ENCODE peak calls at places on chromosomes 3 and 15, in five cellular contexts. Q is neural progenitor cell, U is HepG2, T is fibroblast of pulmonary artery, V is right lobe of liver. W is an unnamed sample.

GRCh38 chr3:157026091-157026490 is 133.9 kb downstream of the CCNL1 start:
- DNase-seq in U (no peak), V (no peak), Q (no peak), T (no peak), W (no peak)

GRCh38 chr15:59399465-59400102 is 26.9 kb upstream of the MYO1E start:
- DNase-seq in V (no peak), Q (no peak), U (no peak), T (no peak), W (no peak)

GRCh38 chr3:102057781-102058421 is 208.6 kb downstream of the NFKBIZ start:
- DNase-seq in Q (no peak), U (no peak), V (no peak), T (no peak), W (no peak)

GRCh38 chr3:36763850-36764703 is at the start of gene DCLK3:
- DNase-seq in T (no peak), U (no peak), Q (peak; percentile 80), V (no peak), W (no peak)

GRCh38 chr3:151503074-151503473 is 42.2 kb upstream of the IGSF10 start:
- DNase-seq in U (no peak), Q (no peak), T (no peak), V (no peak), W (no peak)

GRCh38 chr15:77575203-77575934 is 57.3 kb downstream of the LINGO1 start:
- DNase-seq in U (no peak), T (no peak), Q (no peak), V (no peak), W (no peak)

GRCh38 chr3:191329654-191330308 is 545 bp downstream of the UTS2B start:
- DNase-seq in V (peak; percentile 64), T (peak; percentile 61), U (peak; percentile 29), Q (peak; percentile 61), W (peak; percentile 65)

GRCh38 chr3:141544697-141545096 is 57.9 kb downstream of the RASA2 start:
- DNase-seq in Q (no peak), V (no peak), T (no peak), U (no peak), W (no peak)

GRCh38 chr3:64427671-64428070 is 202.4 kb upstream of the PRICKLE2 start:
- DNase-seq in U (no peak), Q (no peak), V (no peak), T (no peak), W (no peak)

GRCh38 chr3:138949445-138950005 is 2.5 kb downstream of the FOXL2NB start:
- DNase-seq in Q (peak; percentile 32), U (no peak), V (no peak), T (no peak), W (no peak)

GRCh38 chr15:92006186-92007028 is 152.9 kb downstream of the SLCO3A1 start:
- DNase-seq in V (no peak), Q (no peak), T (no peak), U (no peak), W (no peak)

GRCh38 chr3:151439652-151440125 is 21.2 kb downstream of the IGSF10 start:
- DNase-seq in T (peak; percentile 88), V (no peak), Q (peak; percentile 62), U (peak; percentile 49), W (peak; percentile 89)

GRCh38 chr15:42100021-42100800 is 5.8 kb upstream of the PLA2G4D start:
- DNase-seq in Q (no peak), T (no peak), U (no peak), V (no peak), W (peak; percentile 53)

GRCh38 chr3:115351193-115351592 is 204.1 kb upstream of the ZBTB20 start:
- DNase-seq in V (no peak), U (no peak), Q (no peak), T (no peak), W (no peak)

GRCh38 chr3:64411101-64411500 is 185.8 kb upstream of the PRICKLE2 start:
- DNase-seq in U (no peak), T (no peak), Q (no peak), V (no peak), W (no peak)

GRCh38 chr15:60070838-60071493 is 66.9 kb downstream of the FOXB1 start:
- DNase-seq in Q (no peak), V (no peak), T (peak; percentile 83), U (no peak), W (peak; percentile 74)

GRCh38 chr15:44136991-44137477 is 58.0 kb downstream of the FRMD5 start:
- DNase-seq in Q (peak; percentile 16), V (no peak), U (no peak), T (no peak), W (no peak)

GRCh38 chr3:57726395-57726794 is 29.7 kb upstream of the SLMAP start:
- DNase-seq in U (no peak), Q (no peak), T (no peak), V (no peak), W (no peak)

GRCh38 chr3:99768126-99768525 is 49.5 kb upstream of the CMSS1 start:
- DNase-seq in U (no peak), V (no peak), Q (no peak), T (no peak), W (no peak)

GRCh38 chr3:109819786-109820185 is 482.4 kb upstream of the DPPA4 start:
- DNase-seq in U (no peak), V (no peak), T (no peak), Q (peak; percentile 15), W (no peak)

GRCh38 chr3:13040381-13041074 is 32.7 kb downstream of the IQSEC1 start:
- DNase-seq in V (no peak), Q (peak; percentile 92), U (no peak), T (no peak), W (no peak)

GRCh38 chr15:74428442-74428787 is 5.3 kb downstream of the SEMA7A start:
- DNase-seq in V (no peak), U (no peak), T (no peak), Q (no peak), W (no peak)

GRCh38 chr15:69513986-69514385 is 61.4 kb downstream of the RPLP1 start:
- DNase-seq in T (no peak), V (no peak), U (no peak), Q (no peak), W (no peak)

GRCh38 chr3:61936344-61936937 is 375.1 kb downstream of the PTPRG start:
- DNase-seq in V (peak; percentile 52), T (peak; percentile 42), Q (peak; percentile 55), U (peak; percentile 6), W (peak; percentile 59)

GRCh38 chr3:27483117-27484001 is 825 bp downstream of the SLC4A7 start:
- DNase-seq in T (peak; percentile 79), U (peak; percentile 35), V (peak; percentile 58), Q (peak; percentile 65), W (peak; percentile 85)

GRCh38 chr3:83218383-83219200 is 1457.1 kb upstream of the GBE1 start:
- DNase-seq in V (no peak), U (no peak), T (no peak), Q (no peak), W (no peak)

GRCh38 chr3:8668216-8668615 is 23.6 kb upstream of the SSUH2 start:
- DNase-seq in Q (no peak), T (no peak), U (no peak), V (no peak), W (no peak)

GRCh38 chr15:87680200-87680599 is 576.3 kb downstream of the NTRK3 start:
- DNase-seq in U (no peak), T (no peak), Q (no peak), V (no peak), W (no peak)

GRCh38 chr15:95979286-95979685 is 351.2 kb upstream of the NR2F2 start:
- DNase-seq in Q (no peak), T (no peak), U (no peak), V (no peak), W (no peak)

DNA sequence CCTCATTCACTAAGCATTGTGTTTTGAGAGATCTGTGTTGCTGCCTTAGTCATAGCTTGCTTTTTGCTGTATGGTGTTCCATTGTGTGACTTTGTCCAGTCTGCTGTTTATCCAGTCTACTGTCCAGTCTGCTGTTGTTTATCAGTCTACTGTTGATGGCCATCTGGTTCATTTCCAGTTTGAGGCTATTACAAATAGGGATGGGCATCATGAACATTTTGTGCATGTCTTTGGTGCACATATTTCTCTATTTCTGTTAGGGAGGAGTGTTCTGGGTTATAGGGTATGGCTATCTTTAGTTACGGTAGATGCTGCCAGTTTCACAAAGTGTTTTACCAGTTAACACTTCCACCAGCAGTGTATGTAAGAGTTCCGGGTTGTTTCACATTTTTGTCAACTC is 22.2 kb upstream of the CLEC3B start:
- DNase-seq in V (no peak), Q (no peak), U (no peak), T (peak; percentile 23), W (peak; percentile 37)
- H3K4me3 ChIP-seq in V (no peak overlapping the region), Q (no peak overlapping the region), U (no peak overlapping the region), T (no peak overlapping the region), W (no peak overlapping the region)

GRCh38 chr3:167735233-167736107 is at the start of gene SERPINI1:
- DNase-seq in U (peak; percentile 89), T (peak; percentile 92), V (peak; percentile 94), Q (peak; percentile 97), W (peak; percentile 93)
- TF ChIP-seq CTCF in U (no peak), T (no peak), V (no peak), Q (no peak), W (no peak)

GRCh38 chr15:63450884-63451225 is 53.5 kb upstream of the USP3 start:
- DNase-seq in V (no peak), U (no peak), T (no peak), Q (no peak), W (no peak)

GRCh38 chr15:63452552-63453136 is 51.7 kb upstream of the USP3 start:
- DNase-seq in V (no peak), Q (no peak), U (no peak), T (no peak), W (no peak)

GRCh38 chr15:63448261-63448660 is 56.1 kb upstream of the USP3 start:
- DNase-seq in V (no peak), T (no peak), U (no peak), Q (no peak), W (no peak)

GRCh38 chr15:63447277-63447676 is 57.1 kb upstream of the USP3 start:
- DNase-seq in Q (no peak), V (no peak), U (no peak), T (no peak), W (no peak)

DNA sequence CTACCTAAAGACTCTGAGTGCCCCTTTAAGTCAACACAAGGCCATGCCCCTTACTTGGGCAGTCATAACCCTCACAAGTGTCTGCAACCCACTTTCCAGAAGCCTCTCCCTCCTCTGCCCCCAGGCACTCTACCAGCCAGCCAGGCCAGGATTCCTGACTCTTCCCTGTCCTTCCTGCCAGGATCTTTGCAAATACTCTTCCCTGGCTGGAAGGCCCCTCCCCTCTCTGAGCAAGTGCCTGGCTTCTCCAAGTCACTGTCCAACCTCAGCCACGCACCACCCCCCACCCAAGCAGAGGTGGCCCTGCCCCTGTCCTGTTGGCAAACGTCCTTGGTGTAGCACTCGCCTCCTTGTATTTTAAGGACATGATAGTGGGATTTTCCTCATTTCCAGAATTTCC is 54.7 kb upstream of the USP3 start:
- DNase-seq in Q (no peak), U (no peak), V (peak; percentile 87), T (peak; percentile 13), W (no peak)
- H3K4me3 ChIP-seq in Q (no peak overlapping the region), U (peak overlapping the region; percentile 48), V (no peak overlapping the region), T (no peak overlapping the region), W (no peak overlapping the region)

DNA sequence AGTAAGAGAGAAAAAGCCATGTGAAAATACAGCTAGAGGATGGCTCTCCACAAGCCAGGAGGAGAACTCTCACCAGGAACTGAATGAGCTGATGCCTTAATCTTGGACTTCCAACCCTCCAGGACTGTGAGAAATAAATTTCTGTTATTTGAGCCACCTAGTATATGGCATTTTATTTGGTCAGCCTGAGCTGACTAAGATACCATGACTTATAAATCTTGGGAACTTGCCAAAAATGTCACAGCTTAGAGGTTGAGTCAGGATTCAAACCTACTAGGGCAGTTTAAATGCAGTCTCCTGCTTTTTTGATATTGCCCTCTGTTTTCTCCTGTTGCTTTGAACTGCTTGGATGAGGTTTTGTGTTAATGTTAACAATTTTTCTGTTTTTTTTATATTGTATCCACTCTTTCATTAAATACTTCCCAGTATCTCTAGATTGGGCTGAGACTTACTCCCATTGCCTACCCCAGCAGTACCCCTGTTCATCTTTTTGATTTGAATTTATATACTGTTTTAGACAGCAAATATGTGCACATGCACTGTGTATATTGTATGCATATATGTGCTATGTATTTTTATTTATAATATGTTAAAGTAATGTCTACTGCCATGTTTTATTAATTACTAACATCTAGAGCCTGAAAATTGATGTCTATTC is 1223.2 kb downstream of the OTOL1 start:
- DNase-seq in Q (no peak), V (no peak), T (peak; percentile 92), U (no peak), W (peak; percentile 97)
- TF ChIP-seq CTCF in Q (no peak), V (no peak), T (no peak), U (no peak), W (no peak)